ENCODE peak calls at places on chromosomes 13 and 19, in ten cellular contexts. V is SJCRH30; W is heart right ventricle; Z is CD8-positive, alpha-beta memory T cell; I is stomach; M is K562; A is neuronal stem cell; U is uterus; D is neural progenitor cell; K is lower lobe of right lung. Q is an unnamed sample.

GRCh38 chr13:86581711-86582110 is 782.5 kb upstream of the SLITRK6 start:
- DNase-seq in A (no peak), W (no peak), D (no peak), K (no peak), I (no peak), M (no peak), Z (no peak), V (no peak), U (no peak), Q (no peak)

GRCh38 chr13:108597943-108598342 is 31.5 kb upstream of the MYO16 start:
- DNase-seq in M (no peak), Z (no peak), V (no peak), I (no peak), D (no peak), U (no peak), A (no peak), W (no peak), K (no peak), Q (no peak)

GRCh38 chr13:43804461-43805070 is 17.8 kb upstream of the ENOX1 start:
- DNase-seq in M (no peak), K (no peak), V (peak; percentile 86), Z (no peak), A (peak; percentile 59), W (peak; percentile 47), U (no peak), I (no peak), D (peak; percentile 71), Q (peak; percentile 55)

GRCh38 chr19:19485161-19485997 is 30.0 kb downstream of the TSSK6 start:
- DNase-seq in K (no peak), V (peak; percentile 48), U (no peak), M (no peak), Z (no peak), I (no peak), D (no peak), W (peak; percentile 23), A (no peak), Q (no peak)

GRCh38 chr19:38684078-38684861 is 36.8 kb downstream of the ACTN4 start:
- DNase-seq in V (peak; percentile 38), M (peak; percentile 56), W (no peak), U (peak; percentile 88), K (peak; percentile 80), Z (peak; percentile 49), I (peak; percentile 64), A (no peak), D (no peak), Q (peak; percentile 45)

GRCh38 chr19:3433313-3433712 is 47.0 kb downstream of the SMIM24 start:
- DNase-seq in D (peak; percentile 40), A (no peak), K (no peak), M (no peak), W (no peak), V (no peak), I (no peak), U (no peak), Z (no peak), Q (no peak)

GRCh38 chr13:18951412-18951811 is 230.2 kb downstream of the TUBA3C start:
- DNase-seq in M (no peak), Z (no peak), A (no peak), I (no peak), K (no peak), V (no peak), W (no peak), U (no peak), D (no peak), Q (no peak)

GRCh38 chr19:38917921-38918491 is 6.0 kb upstream of the CCER2 start:
- DNase-seq in I (no peak), U (no peak), V (peak; percentile 74), W (no peak), A (no peak), K (peak; percentile 12), D (peak; percentile 26), Z (no peak), M (no peak), Q (peak; percentile 42)

GRCh38 chr13:78256479-78256878 is 337.8 kb upstream of the EDNRB start:
- DNase-seq in W (no peak), Z (no peak), U (no peak), D (no peak), V (no peak), I (no peak), A (no peak), K (no peak), M (no peak), Q (no peak)

GRCh38 chr19:49113762-49114629 is at the start of gene LIN7B:
- DNase-seq in D (peak; percentile 84), Z (peak; percentile 82), K (peak; percentile 71), A (peak; percentile 71), W (peak; percentile 65), V (peak; percentile 87), I (peak; percentile 77), M (peak; percentile 88), U (peak; percentile 40), Q (peak; percentile 82)

GRCh38 chr13:40362502-40362901 is 303.9 kb downstream of the FOXO1 start:
- DNase-seq in Z (no peak), A (no peak), D (no peak), K (no peak), V (no peak), M (no peak), U (no peak), I (no peak), W (no peak), Q (no peak)

GRCh38 chr19:3250675-3251074 is 26.2 kb downstream of the CELF5 start:
- DNase-seq in W (no peak), A (no peak), K (no peak), Z (no peak), U (no peak), I (no peak), D (no peak), V (peak; percentile 22), M (peak; percentile 65), Q (peak; percentile 54)

GRCh38 chr19:5534787-5535586 is 32.8 kb downstream of the TINCR start:
- DNase-seq in M (peak; percentile 49), V (peak; percentile 49), W (no peak), K (no peak), D (no peak), U (no peak), A (no peak), Z (no peak), I (no peak), Q (peak; percentile 57)

GRCh38 chr19:38877781-38878574 is at the start of gene RINL:
- DNase-seq in U (no peak), Z (peak; percentile 66), V (no peak), D (no peak), I (peak; percentile 46), M (peak; percentile 55), A (no peak), W (no peak), K (peak; percentile 73), Q (no peak)

GRCh38 chr19:54178581-54179261 is 5.8 kb upstream of the TMC4 start:
- DNase-seq in Z (no peak), D (peak; percentile 66), A (no peak), U (no peak), M (no peak), W (no peak), I (peak; percentile 51), K (no peak), V (peak; percentile 49), Q (peak; percentile 60)

GRCh38 chr13:69579351-69579750 is 528.3 kb upstream of the ATXN8OS start:
- DNase-seq in D (no peak), W (no peak), A (no peak), U (no peak), K (no peak), Z (no peak), I (no peak), V (peak; percentile 9), M (no peak), Q (peak; percentile 6)

GRCh38 chr19:27966390-27966816 is 1246.5 kb downstream of the UQCRFS1 start:
- DNase-seq in I (no peak), Z (no peak), D (peak; percentile 19), W (no peak), A (no peak), K (no peak), U (no peak), V (peak; percentile 32), M (peak; percentile 9), Q (no peak)

GRCh38 chr13:50376895-50377575 is 361.8 kb downstream of the KCNRG start:
- DNase-seq in K (no peak), M (no peak), W (no peak), Z (no peak), D (peak; percentile 39), I (no peak), A (no peak), U (no peak), V (no peak), Q (no peak)

GRCh38 chr19:32720936-32721250 is 1.3 kb downstream of the TDRD12 start:
- DNase-seq in K (no peak), Z (no peak), U (no peak), D (no peak), W (no peak), I (no peak), V (no peak), M (no peak), A (no peak), Q (no peak)
- H3K4me3 ChIP-seq in K (no peak overlapping the region), Z (no peak overlapping the region), U (no peak overlapping the region), D (no peak overlapping the region), W (no peak overlapping the region), I (no peak overlapping the region), V (no peak overlapping the region), M (no peak overlapping the region), A (no peak overlapping the region), Q (no peak overlapping the region)

DNA sequence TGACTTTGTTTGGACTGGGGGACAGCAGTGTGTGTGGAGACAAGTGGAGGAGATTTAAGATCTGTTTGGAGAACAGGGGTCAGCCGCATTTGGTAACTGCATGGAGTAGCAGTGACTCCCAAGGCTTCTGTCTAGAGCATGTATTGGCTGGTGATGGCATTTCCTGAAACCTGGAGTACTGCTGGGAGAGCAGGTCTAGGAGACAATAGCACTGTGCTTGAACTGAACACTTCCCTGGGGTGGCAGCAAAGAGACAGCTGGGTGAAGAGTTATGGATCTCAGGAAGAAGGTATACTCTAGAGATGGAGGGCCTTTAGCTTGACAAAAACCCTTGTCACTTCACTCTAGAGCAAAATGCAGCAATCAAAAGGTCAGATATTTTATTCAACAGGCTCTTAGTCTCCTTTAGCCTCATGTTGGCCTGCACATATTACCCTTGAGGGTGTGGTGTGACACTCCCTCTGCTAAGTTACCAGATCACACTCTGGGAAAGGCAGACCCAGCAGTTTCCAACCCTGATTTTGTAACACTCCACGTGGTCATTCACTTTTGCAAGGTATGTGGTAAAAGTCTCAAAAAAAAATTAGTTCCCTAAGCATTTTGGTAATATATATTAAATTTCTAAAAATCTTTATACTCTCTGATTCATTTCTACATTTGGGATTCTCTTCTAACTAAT is 70.2 kb downstream of the DHRS12 start:
- DNase-seq in W (no peak), V (no peak), K (no peak), U (no peak), A (no peak), M (no peak), D (no peak), I (no peak), Z (no peak), Q (no peak)
- H3K4me1 ChIP-seq in W (peaks cover 14% of the 10 kb centered on the region), V (peaks cover 13% of the 10 kb centered on the region), K (peaks cover 8% of the 10 kb centered on the region), U (peaks cover 6% of the 10 kb centered on the region), A (peaks cover 9% of the 10 kb centered on the region), M (no peaks in the 10 kb centered on the region), D (no peaks in the 10 kb centered on the region), I (peaks cover 32% of the 10 kb centered on the region), Z (no peaks in the 10 kb centered on the region), Q (peaks cover 13% of the 10 kb centered on the region)

GRCh38 chr19:29687897-29688728 is 22.9 kb downstream of the PLEKHF1 start:
- DNase-seq in D (no peak), I (no peak), K (no peak), M (peak; percentile 40), Z (no peak), U (no peak), A (no peak), V (no peak), W (no peak), Q (no peak)
- H3K27me3 ChIP-seq in D (no peaks in the 10 kb centered on the region), I (no peaks in the 10 kb centered on the region), K (no peaks in the 10 kb centered on the region), M (no peaks in the 10 kb centered on the region), Z (no peaks in the 10 kb centered on the region), U (no peaks in the 10 kb centered on the region), A (no peaks in the 10 kb centered on the region), V (no peaks in the 10 kb centered on the region), W (no peaks in the 10 kb centered on the region), Q (no peaks in the 10 kb centered on the region)

GRCh38 chr19:13838943-13839192 is 38.1 kb upstream of the NANOS3 start:
- DNase-seq in W (no peak), M (peak; percentile 86), V (peak; percentile 65), A (no peak), I (no peak), K (peak; percentile 94), Z (peak; percentile 74), U (no peak), D (no peak), Q (no peak)
- H3K4me3 ChIP-seq in W (peak overlapping the region; percentile 98), M (peak overlapping the region; percentile 72), V (peak overlapping the region; percentile 94), A (no peak overlapping the region), I (peak overlapping the region; percentile 73), K (peak overlapping the region; percentile 83), Z (peak overlapping the region; percentile 86), U (peak overlapping the region; percentile 56), D (no peak overlapping the region), Q (no peak overlapping the region)